ENCODE peak calls at places on chromosomes 2 and 18, in nine cellular contexts. One of them, this sample, is unnamed.

GRCh38 chr2:23425886-23426283 is 40.9 kb downstream of the KLHL29 start:
- DNase-seq in transverse colon: no peak
- DNase-seq in astrocyte of the spinal cord: peak
- DNase-seq in foreskin fibroblast: no peak
- DNase-seq in OCI-LY7: no peak
- DNase-seq in neural crest cell: no peak
- DNase-seq in colonic mucosa: no peak
- DNase-seq in tibial artery: no peak
- DNase-seq in choroid plexus epithelial cell: no peak
- DNase-seq in this sample: no peak

GRCh38 chr18:8625693-8626092 is 16.5 kb downstream of the RAB12 start:
- DNase-seq in colonic mucosa: no peak
- DNase-seq in OCI-LY7: no peak
- DNase-seq in foreskin fibroblast: no peak
- DNase-seq in tibial artery: no peak
- DNase-seq in transverse colon: no peak
- DNase-seq in neural crest cell: no peak
- DNase-seq in choroid plexus epithelial cell: no peak
- DNase-seq in astrocyte of the spinal cord: no peak
- DNase-seq in this sample: no peak

GRCh38 chr18:3704556-3705162 is 254.7 kb downstream of the TGIF1 start:
- DNase-seq in transverse colon: no peak
- DNase-seq in astrocyte of the spinal cord: peak
- DNase-seq in OCI-LY7: no peak
- DNase-seq in foreskin fibroblast: no peak
- DNase-seq in tibial artery: no peak
- DNase-seq in colonic mucosa: no peak
- DNase-seq in choroid plexus epithelial cell: no peak
- DNase-seq in neural crest cell: no peak
- DNase-seq in this sample: no peak

GRCh38 chr2:96470636-96471035 is 34.5 kb downstream of the NEURL3 start:
- DNase-seq in tibial artery: no peak
- DNase-seq in astrocyte of the spinal cord: no peak
- DNase-seq in choroid plexus epithelial cell: peak
- DNase-seq in transverse colon: peak
- DNase-seq in foreskin fibroblast: no peak
- DNase-seq in colonic mucosa: peak
- DNase-seq in OCI-LY7: no peak
- DNase-seq in neural crest cell: peak
- DNase-seq in this sample: no peak

GRCh38 chr18:62875320-62875719 is 160.0 kb downstream of the PHLPP1 start:
- DNase-seq in OCI-LY7: no peak
- DNase-seq in astrocyte of the spinal cord: no peak
- DNase-seq in tibial artery: no peak
- DNase-seq in colonic mucosa: no peak
- DNase-seq in foreskin fibroblast: no peak
- DNase-seq in neural crest cell: no peak
- DNase-seq in transverse colon: no peak
- DNase-seq in choroid plexus epithelial cell: no peak
- DNase-seq in this sample: no peak

GRCh38 chr2:120743657-120744056 is 8.0 kb downstream of the GLI2 start:
- DNase-seq in choroid plexus epithelial cell: no peak
- DNase-seq in astrocyte of the spinal cord: no peak
- DNase-seq in OCI-LY7: no peak
- DNase-seq in transverse colon: no peak
- DNase-seq in neural crest cell: no peak
- DNase-seq in tibial artery: peak
- DNase-seq in colonic mucosa: peak
- DNase-seq in foreskin fibroblast: no peak
- DNase-seq in this sample: no peak

GRCh38 chr18:36711813-36712444 is 116.9 kb downstream of the TPGS2 start:
- DNase-seq in transverse colon: no peak
- DNase-seq in neural crest cell: no peak
- DNase-seq in astrocyte of the spinal cord: peak
- DNase-seq in choroid plexus epithelial cell: peak
- DNase-seq in foreskin fibroblast: peak
- DNase-seq in tibial artery: no peak
- DNase-seq in colonic mucosa: no peak
- DNase-seq in OCI-LY7: no peak
- DNase-seq in this sample: no peak

GRCh38 chr2:16272038-16272788 is 331.9 kb downstream of the MYCN start:
- DNase-seq in foreskin fibroblast: no peak
- DNase-seq in neural crest cell: no peak
- DNase-seq in OCI-LY7: no peak
- DNase-seq in astrocyte of the spinal cord: no peak
- DNase-seq in tibial artery: no peak
- DNase-seq in colonic mucosa: no peak
- DNase-seq in transverse colon: no peak
- DNase-seq in choroid plexus epithelial cell: no peak
- DNase-seq in this sample: no peak

GRCh38 chr2:223101340-223102039 is 49.5 kb downstream of the KCNE4 start:
- DNase-seq in transverse colon: no peak
- DNase-seq in choroid plexus epithelial cell: peak
- DNase-seq in neural crest cell: no peak
- DNase-seq in astrocyte of the spinal cord: peak
- DNase-seq in colonic mucosa: peak
- DNase-seq in foreskin fibroblast: no peak
- DNase-seq in OCI-LY7: peak
- DNase-seq in tibial artery: no peak
- DNase-seq in this sample: peak

GRCh38 chr2:240325006-240325653 is 110.3 kb upstream of the GPC1 start:
- DNase-seq in foreskin fibroblast: no peak
- DNase-seq in transverse colon: no peak
- DNase-seq in OCI-LY7: no peak
- DNase-seq in choroid plexus epithelial cell: peak
- DNase-seq in tibial artery: no peak
- DNase-seq in neural crest cell: no peak
- DNase-seq in astrocyte of the spinal cord: no peak
- DNase-seq in colonic mucosa: no peak
- DNase-seq in this sample: no peak

GRCh38 chr2:38751847-38752410 is 768 bp upstream of the SRSF7 start:
- DNase-seq in colonic mucosa: no peak
- DNase-seq in astrocyte of the spinal cord: no peak
- DNase-seq in OCI-LY7: no peak
- DNase-seq in foreskin fibroblast: no peak
- DNase-seq in choroid plexus epithelial cell: no peak
- DNase-seq in neural crest cell: peak
- DNase-seq in tibial artery: no peak
- DNase-seq in transverse colon: no peak
- DNase-seq in this sample: peak

GRCh38 chr2:39379643-39380524 is 57.2 kb downstream of the MAP4K3 start:
- DNase-seq in choroid plexus epithelial cell: peak
- DNase-seq in foreskin fibroblast: peak
- DNase-seq in transverse colon: no peak
- DNase-seq in astrocyte of the spinal cord: peak
- DNase-seq in neural crest cell: no peak
- DNase-seq in OCI-LY7: peak
- DNase-seq in tibial artery: no peak
- DNase-seq in colonic mucosa: no peak
- DNase-seq in this sample: no peak

GRCh38 chr2:71746946-71747501 is 293.7 kb downstream of the DYSF start:
- DNase-seq in astrocyte of the spinal cord: peak
- DNase-seq in OCI-LY7: no peak
- DNase-seq in foreskin fibroblast: peak
- DNase-seq in tibial artery: peak
- DNase-seq in neural crest cell: no peak
- DNase-seq in transverse colon: peak
- DNase-seq in choroid plexus epithelial cell: peak
- DNase-seq in colonic mucosa: peak
- DNase-seq in this sample: no peak

GRCh38 chr2:83686863-83687262 is 772.2 kb downstream of the SUCLG1 start:
- DNase-seq in tibial artery: no peak
- DNase-seq in transverse colon: no peak
- DNase-seq in foreskin fibroblast: peak
- DNase-seq in neural crest cell: no peak
- DNase-seq in astrocyte of the spinal cord: no peak
- DNase-seq in choroid plexus epithelial cell: no peak
- DNase-seq in colonic mucosa: no peak
- DNase-seq in OCI-LY7: no peak
- DNase-seq in this sample: no peak

GRCh38 chr18:44246001-44246400 is 434.7 kb upstream of the SETBP1 start:
- DNase-seq in transverse colon: no peak
- DNase-seq in foreskin fibroblast: no peak
- DNase-seq in tibial artery: no peak
- DNase-seq in colonic mucosa: no peak
- DNase-seq in choroid plexus epithelial cell: peak
- DNase-seq in astrocyte of the spinal cord: peak
- DNase-seq in OCI-LY7: no peak
- DNase-seq in neural crest cell: no peak
- DNase-seq in this sample: no peak

GRCh38 chr2:205785507-205786222 is 103.4 kb downstream of the NRP2 start:
- DNase-seq in astrocyte of the spinal cord: no peak
- DNase-seq in OCI-LY7: no peak
- DNase-seq in colonic mucosa: no peak
- DNase-seq in transverse colon: no peak
- DNase-seq in foreskin fibroblast: no peak
- DNase-seq in choroid plexus epithelial cell: no peak
- DNase-seq in neural crest cell: no peak
- DNase-seq in tibial artery: no peak
- DNase-seq in this sample: no peak

GRCh38 chr2:41895334-41895664 is 152.5 kb upstream of the PKDCC start:
- DNase-seq in transverse colon: no peak
- DNase-seq in foreskin fibroblast: no peak
- DNase-seq in astrocyte of the spinal cord: no peak
- DNase-seq in neural crest cell: no peak
- DNase-seq in tibial artery: no peak
- DNase-seq in colonic mucosa: no peak
- DNase-seq in choroid plexus epithelial cell: no peak
- DNase-seq in OCI-LY7: no peak
- DNase-seq in this sample: no peak

GRCh38 chr2:180739070-180739469 is 241.3 kb upstream of the UBE2E3 start:
- DNase-seq in foreskin fibroblast: no peak
- DNase-seq in neural crest cell: no peak
- DNase-seq in astrocyte of the spinal cord: no peak
- DNase-seq in OCI-LY7: no peak
- DNase-seq in tibial artery: no peak
- DNase-seq in transverse colon: no peak
- DNase-seq in choroid plexus epithelial cell: no peak
- DNase-seq in colonic mucosa: no peak
- DNase-seq in this sample: no peak

GRCh38 chr2:233603520-233603919 is 13.9 kb upstream of the UGT1A8 start:
- DNase-seq in astrocyte of the spinal cord: no peak
- DNase-seq in neural crest cell: no peak
- DNase-seq in tibial artery: no peak
- DNase-seq in transverse colon: no peak
- DNase-seq in foreskin fibroblast: no peak
- DNase-seq in colonic mucosa: no peak
- DNase-seq in OCI-LY7: no peak
- DNase-seq in choroid plexus epithelial cell: no peak
- DNase-seq in this sample: no peak

GRCh38 chr2:58992062-58992736 is 751.1 kb upstream of the FANCL start:
- DNase-seq in colonic mucosa: no peak
- DNase-seq in transverse colon: no peak
- DNase-seq in neural crest cell: no peak
- DNase-seq in astrocyte of the spinal cord: peak
- DNase-seq in foreskin fibroblast: no peak
- DNase-seq in OCI-LY7: no peak
- DNase-seq in choroid plexus epithelial cell: peak
- DNase-seq in tibial artery: no peak
- DNase-seq in this sample: no peak

GRCh38 chr2:65380243-65380642 is 52.2 kb downstream of the SPRED2 start:
- DNase-seq in foreskin fibroblast: no peak
- DNase-seq in transverse colon: no peak
- DNase-seq in colonic mucosa: no peak
- DNase-seq in astrocyte of the spinal cord: no peak
- DNase-seq in tibial artery: no peak
- DNase-seq in OCI-LY7: no peak
- DNase-seq in choroid plexus epithelial cell: no peak
- DNase-seq in neural crest cell: no peak
- DNase-seq in this sample: no peak

DNA sequence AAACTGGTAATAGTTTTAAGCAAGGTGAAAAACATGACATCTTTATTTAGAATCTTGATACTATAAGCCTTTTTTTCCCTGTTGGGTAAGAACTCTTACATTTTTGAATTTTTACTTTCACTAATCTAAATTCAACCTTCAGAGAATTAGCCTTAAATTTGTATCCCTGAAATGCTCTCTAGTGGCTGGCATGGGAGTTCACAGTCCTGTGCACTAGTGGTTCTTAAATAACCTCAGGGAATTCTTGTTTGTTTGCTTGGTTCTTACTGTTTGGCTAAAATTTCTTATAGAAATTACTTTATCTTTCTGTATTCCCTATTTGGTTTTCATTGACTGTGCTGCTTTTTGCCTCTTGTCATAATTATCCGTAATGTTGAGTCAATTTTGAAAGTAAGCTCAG is 391.2 kb upstream of the FIGN start:
- DNase-seq in colonic mucosa: no peak
- DNase-seq in transverse colon: no peak
- DNase-seq in choroid plexus epithelial cell: peak
- DNase-seq in OCI-LY7: no peak
- DNase-seq in astrocyte of the spinal cord: peak
- DNase-seq in neural crest cell: no peak
- DNase-seq in foreskin fibroblast: no peak
- DNase-seq in tibial artery: no peak
- DNase-seq in this sample: no peak
- TF ChIP-seq CTCF in colonic mucosa: no peak
- TF ChIP-seq CTCF in transverse colon: no peak
- TF ChIP-seq CTCF in choroid plexus epithelial cell: peak
- TF ChIP-seq CTCF in OCI-LY7: peak
- TF ChIP-seq CTCF in astrocyte of the spinal cord: peak
- TF ChIP-seq CTCF in neural crest cell: peak
- TF ChIP-seq CTCF in foreskin fibroblast: peak
- TF ChIP-seq CTCF in tibial artery: peak
- TF ChIP-seq CTCF in this sample: no peak

GRCh38 chr2:53813151-53813550 is 26.3 kb downstream of the ERLEC1 start:
- DNase-seq in foreskin fibroblast: no peak
- DNase-seq in transverse colon: no peak
- DNase-seq in astrocyte of the spinal cord: no peak
- DNase-seq in neural crest cell: no peak
- DNase-seq in OCI-LY7: no peak
- DNase-seq in choroid plexus epithelial cell: no peak
- DNase-seq in colonic mucosa: no peak
- DNase-seq in tibial artery: no peak
- DNase-seq in this sample: no peak
- TF ChIP-seq CTCF in foreskin fibroblast: no peak
- TF ChIP-seq CTCF in transverse colon: no peak
- TF ChIP-seq CTCF in astrocyte of the spinal cord: no peak
- TF ChIP-seq CTCF in neural crest cell: no peak
- TF ChIP-seq CTCF in OCI-LY7: no peak
- TF ChIP-seq CTCF in choroid plexus epithelial cell: no peak
- TF ChIP-seq CTCF in colonic mucosa: no peak
- TF ChIP-seq CTCF in tibial artery: no peak
- TF ChIP-seq CTCF in this sample: no peak

GRCh38 chr2:235675678-235676535 is 182.1 kb downstream of the AGAP1 start:
- DNase-seq in choroid plexus epithelial cell: peak
- DNase-seq in neural crest cell: no peak
- DNase-seq in colonic mucosa: no peak
- DNase-seq in foreskin fibroblast: peak
- DNase-seq in OCI-LY7: no peak
- DNase-seq in astrocyte of the spinal cord: peak
- DNase-seq in tibial artery: no peak
- DNase-seq in transverse colon: no peak
- DNase-seq in this sample: no peak
- TF ChIP-seq CTCF in choroid plexus epithelial cell: peak
- TF ChIP-seq CTCF in neural crest cell: peak
- TF ChIP-seq CTCF in colonic mucosa: no peak
- TF ChIP-seq CTCF in foreskin fibroblast: no peak
- TF ChIP-seq CTCF in OCI-LY7: no peak
- TF ChIP-seq CTCF in astrocyte of the spinal cord: no peak
- TF ChIP-seq CTCF in tibial artery: no peak
- TF ChIP-seq CTCF in transverse colon: no peak
- TF ChIP-seq CTCF in this sample: no peak

GRCh38 chr2:105179469-105180372 is 61.8 kb upstream of the GPR45 start:
- DNase-seq in neural crest cell: no peak
- DNase-seq in astrocyte of the spinal cord: peak
- DNase-seq in foreskin fibroblast: peak
- DNase-seq in colonic mucosa: peak
- DNase-seq in OCI-LY7: no peak
- DNase-seq in transverse colon: peak
- DNase-seq in choroid plexus epithelial cell: peak
- DNase-seq in tibial artery: no peak
- DNase-seq in this sample: peak
- TF ChIP-seq CTCF in neural crest cell: peak
- TF ChIP-seq CTCF in astrocyte of the spinal cord: peak
- TF ChIP-seq CTCF in foreskin fibroblast: peak
- TF ChIP-seq CTCF in colonic mucosa: peak
- TF ChIP-seq CTCF in OCI-LY7: peak
- TF ChIP-seq CTCF in transverse colon: peak
- TF ChIP-seq CTCF in choroid plexus epithelial cell: peak
- TF ChIP-seq CTCF in tibial artery: no peak
- TF ChIP-seq CTCF in this sample: peak

This sample was measured in WERI-Rb-1.